ENCODE peak calls at places on chromosomes 16 and 17, in ten cellular contexts. A is CD8-positive, alpha-beta T cell; J is bronchial epithelial cell; L is A549; Z is left lung; R is GM12864; D is AG04450; I is IMR-90; N is prostate gland; K is fibroblast of mammary gland. X is an unnamed sample.

GRCh38 chr17:49101054-49101534 is 31.5 kb upstream of the B4GALNT2 start:
- DNase-seq in Z (no peak), K (no peak), R (no peak), D (no peak), L (no peak), A (no peak), J (peak; percentile 95), N (peak; percentile 34), I (peak; percentile 86), X (peak; percentile 73)

GRCh38 chr17:75689441-75689873 is 22.3 kb downstream of the SAP30BP start:
- DNase-seq in N (no peak), J (peak; percentile 99), I (no peak), A (peak; percentile 14), L (no peak), R (peak; percentile 75), Z (no peak), D (no peak), K (no peak), X (no peak)

GRCh38 chr17:40175928-40176327 is 1.3 kb upstream of the RAPGEFL1 start:
- DNase-seq in R (no peak), I (no peak), L (no peak), A (no peak), Z (no peak), J (no peak), N (no peak), K (no peak), D (no peak), X (no peak)

GRCh38 chr16:48117217-48118105 is 38.3 kb downstream of the ABCC12 start:
- DNase-seq in K (peak; percentile 61), L (peak; percentile 75), J (peak; percentile 4), Z (peak; percentile 82), N (no peak), D (no peak), A (peak; percentile 5), I (no peak), R (no peak), X (peak; percentile 33)

GRCh38 chr16:73878616-73879015 is 418.0 kb upstream of the PSMD7 start:
- DNase-seq in R (peak; percentile 5), Z (no peak), A (no peak), L (peak; percentile 27), D (peak; percentile 39), I (peak; percentile 76), K (peak; percentile 75), N (peak; percentile 10), J (peak; percentile 76), X (peak; percentile 79)

GRCh38 chr16:85863384-85863774 is 35.6 kb upstream of the IRF8 start:
- DNase-seq in R (no peak), L (no peak), J (no peak), K (no peak), D (no peak), I (no peak), N (no peak), A (no peak), Z (no peak), X (no peak)

GRCh38 chr16:70661918-70662641 is 15.7 kb downstream of the IL34 start:
- DNase-seq in A (no peak), R (no peak), K (peak; percentile 31), J (no peak), D (no peak), L (no peak), I (no peak), N (no peak), Z (no peak), X (peak; percentile 58)

GRCh38 chr17:16971458-16972338 is at the start of gene TNFRSF13B:
- DNase-seq in Z (no peak), R (no peak), K (no peak), A (no peak), N (no peak), I (no peak), L (no peak), D (no peak), J (no peak), X (no peak)

GRCh38 chr17:6420173-6420641 is 14.7 kb downstream of the AIPL1 start:
- DNase-seq in I (peak; percentile 1), D (no peak), J (no peak), R (no peak), L (peak; percentile 38), A (no peak), Z (no peak), N (no peak), K (peak; percentile 12), X (peak; percentile 6)

GRCh38 chr16:90047714-90048346 is 28.6 kb upstream of the DBNDD1 start:
- DNase-seq in D (no peak), R (no peak), Z (no peak), J (no peak), K (no peak), N (no peak), L (no peak), A (no peak), I (no peak), X (no peak)

GRCh38 chr17:75518201-75518600 is 1.9 kb downstream of the TSEN54 start:
- DNase-seq in N (no peak), Z (no peak), A (peak; percentile 47), I (no peak), R (peak; percentile 44), L (no peak), J (no peak), D (no peak), K (no peak), X (no peak)

GRCh38 chr16:87653234-87653633 is 50.9 kb downstream of the JPH3 start:
- DNase-seq in D (no peak), I (peak; percentile 2), K (no peak), R (no peak), N (no peak), J (peak; percentile 1), L (peak; percentile 60), A (no peak), Z (peak; percentile 63), X (no peak)
- TF ChIP-seq CTCF in D (peak; percentile 54), I (peak; percentile 37), K (peak; percentile 42), R (peak; percentile 47), N (peak; percentile 7), J (peak; percentile 20), L (peak; percentile 18), A (no peak), Z (no peak), X (peak; percentile 62)

GRCh38 chr17:45868276-45868675 is 23.6 kb downstream of the SPPL2C start:
- DNase-seq in Z (no peak), R (no peak), J (peak; percentile 17), N (no peak), A (no peak), D (no peak), K (peak; percentile 57), L (no peak), I (no peak), X (no peak)
- H3K4me3 ChIP-seq in Z (no peak overlapping the region), R (no peak overlapping the region), J (no peak overlapping the region), N (no peak overlapping the region), A (no peak overlapping the region), D (no peak overlapping the region), K (no peak overlapping the region), L (no peak overlapping the region), I (no peak overlapping the region), X (no peak overlapping the region)

GRCh38 chr16:50709980-50710379 is 16.6 kb downstream of the NOD2 start:
- DNase-seq in J (no peak), D (no peak), L (no peak), R (no peak), Z (no peak), K (no peak), A (no peak), N (no peak), I (no peak), X (no peak)
- TF ChIP-seq CTCF in J (no peak), D (no peak), L (no peak), R (no peak), Z (no peak), K (no peak), A (no peak), N (no peak), I (no peak), X (no peak)

GRCh38 chr16:64174327-64174726 is 947.5 kb downstream of the CDH11 start:
- DNase-seq in I (peak; percentile 20), K (no peak), J (no peak), L (no peak), R (no peak), Z (no peak), D (no peak), N (no peak), A (no peak), X (peak; percentile 12)
- H3K4me3 ChIP-seq in I (no peak overlapping the region), K (no peak overlapping the region), J (no peak overlapping the region), L (no peak overlapping the region), R (no peak overlapping the region), Z (no peak overlapping the region), D (no peak overlapping the region), N (no peak overlapping the region), A (no peak overlapping the region), X (no peak overlapping the region)

GRCh38 chr17:29243792-29244191 is 2.9 kb upstream of the CRYBA1 start:
- DNase-seq in L (peak; percentile 78), Z (no peak), R (no peak), J (no peak), I (peak; percentile 44), A (no peak), K (peak; percentile 49), N (no peak), D (no peak), X (no peak)
- TF ChIP-seq CTCF in L (peak; percentile 66), Z (no peak), R (peak; percentile 69), J (peak; percentile 62), I (peak; percentile 44), A (no peak), K (peak; percentile 60), N (no peak), D (peak; percentile 59), X (peak; percentile 65)